ENCODE peak calls at places on chromosome 14, in five cellular contexts. T is retinal pigment epithelial cell, F is prostate gland, A is Peyer's patch, M is MM.1S. P is an unnamed sample.

GRCh38 chr14:50354527-50354926 is 42.2 kb downstream of the CDKL1 start:
- DNase-seq in T (no peak), F (no peak), A (no peak), M (no peak), P (no peak)

GRCh38 chr14:55129428-55130193 is 559 bp downstream of the LGALS3 start:
- DNase-seq in T (peak), F (peak), A (peak), M (peak), P (peak)

GRCh38 chr14:30420489-30420888 is 138.5 kb upstream of the G2E3 start:
- DNase-seq in T (no peak), F (no peak), A (no peak), M (no peak), P (no peak)

GRCh38 chr14:61034416-61035100 is 53.5 kb downstream of the SLC38A6 start:
- DNase-seq in T (no peak), F (peak), A (no peak), M (peak), P (peak)

GRCh38 chr14:99257673-99258221 is 14.2 kb downstream of the BCL11B start:
- DNase-seq in T (no peak), F (no peak), A (no peak), M (no peak), P (no peak)

GRCh38 chr14:102827716-102828115 is 50.5 kb downstream of the TRAF3 start:
- DNase-seq in T (no peak), F (no peak), A (no peak), M (no peak), P (no peak)

GRCh38 chr14:99632410-99633035 is 12.4 kb upstream of the HHIPL1 start:
- DNase-seq in T (no peak), F (no peak), A (no peak), M (no peak), P (no peak)

GRCh38 chr14:69107407-69108003 is 45.4 kb downstream of the DCAF5 start:
- DNase-seq in T (no peak), F (peak), A (peak), M (no peak), P (peak)

GRCh38 chr14:59690426-59690825 is 113.8 kb upstream of the CCDC175 start:
- DNase-seq in T (no peak), F (no peak), A (no peak), M (no peak), P (no peak)

GRCh38 chr14:103108749-103109207 is 14.3 kb downstream of the EXOC3L4 start:
- DNase-seq in T (no peak), F (no peak), A (no peak), M (no peak), P (peak)

GRCh38 chr14:21109377-21110260 is 8.8 kb downstream of the TMEM253 start:
- DNase-seq in T (no peak), F (no peak), A (no peak), M (no peak), P (peak)

GRCh38 chr14:21106506-21107359 is 5.9 kb downstream of the TMEM253 start:
- DNase-seq in T (no peak), F (peak), A (peak), M (peak), P (peak)

GRCh38 chr14:21107360-21107781 is 6.5 kb downstream of the TMEM253 start:
- DNase-seq in T (no peak), F (no peak), A (no peak), M (no peak), P (no peak)

GRCh38 chr14:21106191-21106505 is 5.3 kb downstream of the TMEM253 start:
- DNase-seq in T (no peak), F (no peak), A (no peak), M (no peak), P (no peak)

GRCh38 chr14:21108791-21109190 is 7.9 kb downstream of the TMEM253 start:
- DNase-seq in T (no peak), F (no peak), A (no peak), M (peak), P (peak)
- TF ChIP-seq CTCF in T (no peak), F (no peak), A (no peak), M (no peak), P (no peak)

GRCh38 chr14:90555126-90556049 is 158.6 kb downstream of the CALM1 start:
- DNase-seq in T (no peak), F (no peak), A (no peak), M (no peak), P (no peak)

GRCh38 chr14:90556050-90556477 is 159.2 kb downstream of the CALM1 start:
- DNase-seq in T (no peak), F (no peak), A (no peak), M (no peak), P (no peak)

GRCh38 chr14:90558041-90558982 is 161.5 kb downstream of the CALM1 start:
- DNase-seq in T (no peak), F (no peak), A (no peak), M (no peak), P (no peak)

GRCh38 chr14:90557516-90557915 is 160.7 kb downstream of the CALM1 start:
- DNase-seq in T (no peak), F (no peak), A (no peak), M (no peak), P (no peak)

DNA sequence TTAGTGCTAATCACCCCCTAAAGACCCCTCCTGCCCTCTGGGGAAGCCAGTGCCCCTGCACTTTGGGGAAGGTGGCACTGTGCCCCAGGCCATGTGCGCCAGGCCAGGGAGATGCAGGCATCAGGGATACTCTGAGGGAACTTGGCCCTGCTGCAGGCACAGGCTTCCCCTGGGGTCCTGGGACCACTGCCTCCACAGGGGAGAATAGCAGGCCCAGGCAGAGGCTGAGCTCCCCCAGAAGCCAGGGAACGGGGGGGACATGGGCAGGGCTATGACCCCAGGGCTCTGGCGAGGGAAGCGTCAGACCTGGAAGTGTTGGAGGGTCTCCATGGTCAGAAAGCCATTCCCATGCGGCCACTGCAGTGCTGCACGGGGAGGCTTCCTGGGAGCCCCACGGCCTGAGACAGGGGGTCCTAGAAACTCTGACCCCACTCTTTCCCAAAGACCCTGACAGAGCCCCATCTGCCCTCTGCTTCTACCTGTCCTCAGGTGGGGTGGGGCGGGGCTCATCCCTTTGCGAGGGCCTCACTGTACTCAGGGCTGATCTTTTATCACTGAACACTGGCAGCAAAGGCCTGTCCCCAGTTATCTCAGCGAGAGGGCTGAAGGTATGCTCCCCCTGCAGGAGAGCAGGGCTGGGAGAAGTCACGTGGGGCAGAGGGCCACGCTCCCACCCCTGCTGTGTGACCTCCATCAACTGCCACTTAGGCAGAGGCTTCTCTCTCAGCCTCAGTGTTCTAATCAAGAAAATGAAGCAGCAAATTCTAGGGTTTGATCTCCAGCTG is 160.0 kb downstream of the CALM1 start:
- DNase-seq in T (no peak), F (no peak), A (no peak), M (no peak), P (no peak)
- TF ChIP-seq CTCF in T (peak), F (no peak), A (no peak), M (no peak), P (no peak)

DNA sequence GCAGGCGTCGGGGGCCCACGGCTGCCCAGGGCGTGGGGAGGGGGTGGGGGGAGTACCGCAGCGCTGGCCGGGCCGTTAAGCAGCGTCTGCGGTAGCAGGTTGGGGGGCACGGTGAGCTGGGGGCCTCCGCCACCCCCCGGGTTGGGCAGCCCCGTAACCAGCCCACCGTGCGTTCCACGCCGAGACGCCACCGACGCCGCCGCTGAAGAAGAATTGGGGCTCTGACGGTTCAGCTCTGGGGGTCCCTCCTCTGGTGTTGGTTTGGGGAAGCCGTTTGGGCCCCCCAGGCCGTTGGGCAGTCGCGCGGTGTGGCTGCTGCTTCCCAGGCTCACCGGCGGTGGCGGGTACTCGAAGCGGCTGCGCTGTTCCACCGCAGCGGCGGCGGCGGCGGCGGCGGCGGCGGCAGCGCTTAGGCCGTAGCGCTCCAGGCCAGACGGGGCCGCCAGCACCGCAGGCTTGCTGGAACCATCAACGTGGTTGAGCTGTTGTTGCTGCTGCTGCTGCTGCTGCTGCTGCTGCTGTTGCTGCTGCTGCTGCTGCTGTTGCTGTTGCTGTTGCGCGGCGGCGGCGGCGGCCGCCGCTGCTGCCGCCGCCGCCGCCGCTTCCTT is 1.5 kb downstream of the IRF2BPL start:
- DNase-seq in T (no peak), F (no peak), A (peak), M (no peak), P (peak)
- TF ChIP-seq CTCF in T (no peak), F (no peak), A (peak), M (no peak), P (no peak)

GRCh38 chr14:92352158-92352985 is 29.4 kb downstream of the SLC24A4 start:
- DNase-seq in T (no peak), F (no peak), A (no peak), M (no peak), P (peak)
- TF ChIP-seq CTCF in T (peak), F (no peak), A (no peak), M (peak), P (peak)

GRCh38 chr14:32711103-32711680 is 227.5 kb upstream of the NPAS3 start:
- DNase-seq in T (no peak), F (peak), A (no peak), M (peak), P (peak)
- TF ChIP-seq CTCF in T (peak), F (peak), A (peak), M (peak), P (peak)

DNA sequence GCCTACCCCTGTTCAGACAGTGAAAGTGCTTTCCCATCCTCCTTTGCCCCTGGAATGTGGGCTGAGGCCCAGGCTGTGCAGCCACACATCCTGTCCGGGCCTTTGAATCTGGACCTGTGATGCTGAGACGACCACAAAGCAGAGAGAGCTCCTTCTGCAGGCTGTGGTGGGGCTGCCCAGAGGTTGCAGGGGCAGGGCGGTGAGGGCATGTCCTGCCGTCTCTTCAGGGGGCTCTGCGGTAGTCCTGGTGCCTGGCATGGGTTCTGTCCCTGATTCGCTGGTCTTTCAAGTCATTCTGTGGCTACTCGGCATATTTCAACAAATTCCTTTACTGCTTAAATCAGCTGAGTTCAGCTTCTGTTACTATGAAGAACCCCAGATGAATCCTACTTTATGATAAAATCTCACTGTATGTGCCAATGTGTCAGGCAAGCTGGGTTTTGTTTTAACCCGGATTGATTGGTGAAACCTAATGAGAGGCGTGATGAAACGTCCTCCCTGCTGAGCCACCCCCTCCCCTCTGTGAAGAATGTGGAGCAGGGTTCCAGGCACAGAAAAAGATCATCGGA is 63.4 kb upstream of the DICER1 start:
- DNase-seq in T (no peak), F (no peak), A (no peak), M (no peak), P (no peak)
- TF ChIP-seq CTCF in T (peak), F (no peak), A (no peak), M (no peak), P (no peak)

GRCh38 chr14:35384386-35385041 is 20.0 kb downstream of the NFKBIA start:
- DNase-seq in T (peak), F (no peak), A (peak), M (no peak), P (no peak)
- TF ChIP-seq CTCF in T (no peak), F (no peak), A (peak), M (no peak), P (no peak)

GRCh38 chr14:92748259-92749016 is at the start of gene LGMN:
- DNase-seq in T (peak), F (peak), A (peak), M (peak), P (peak)
- TF ChIP-seq CTCF in T (no peak), F (peak), A (no peak), M (no peak), P (no peak)

DNA sequence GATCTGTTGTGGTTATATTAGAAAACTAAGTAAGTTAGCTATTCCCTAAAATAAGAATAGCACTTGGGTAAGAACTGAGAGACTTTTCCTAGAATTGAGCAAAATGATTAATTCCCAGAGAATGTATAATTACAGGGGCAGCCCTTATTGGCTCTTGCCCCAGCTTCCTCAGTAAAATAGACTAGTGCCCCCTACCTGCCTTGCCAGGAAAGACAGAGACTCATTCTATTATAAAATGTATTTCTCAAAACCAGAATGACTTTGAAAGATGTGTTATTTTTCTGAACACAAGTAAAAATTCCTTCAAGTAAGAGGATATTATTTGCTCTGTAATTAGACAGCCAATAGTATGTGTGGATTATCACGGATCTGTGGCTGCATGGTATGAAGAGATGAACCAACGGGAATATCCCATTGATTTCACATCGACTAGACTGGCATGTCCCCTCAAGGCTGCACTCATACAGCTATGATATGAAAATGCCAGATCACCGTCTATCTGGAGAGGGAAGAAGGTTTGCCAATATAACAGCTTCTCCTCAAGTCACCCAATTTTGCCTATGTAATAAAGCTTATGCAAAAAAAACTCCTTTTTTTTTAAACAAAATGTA is 7.4 kb upstream of the GLRX5 start:
- DNase-seq in T (no peak), F (no peak), A (peak), M (peak), P (peak)
- TF ChIP-seq CTCF in T (peak), F (peak), A (peak), M (peak), P (peak)

P was measured in GM20000.